ENCODE peak calls at places on chromosomes 13 and 19, in four cellular contexts. U, I, T and L are unnamed samples.

GRCh38 chr13:98445340-98446233 is 131.3 kb downstream of the STK24 start:
- DNase-seq in U (peak; percentile 41), I (peak; percentile 17), T (peak; percentile 82), L (no peak)

GRCh38 chr19:39413269-39413902 is 917 bp downstream of the PLEKHG2 start:
- DNase-seq in U (no peak), I (no peak), T (peak; percentile 65), L (no peak)

GRCh38 chr19:46049597-46049996 is 8.8 kb upstream of the IGFL4 start:
- DNase-seq in U (no peak), I (no peak), T (no peak), L (no peak)

GRCh38 chr19:17475541-17476115 is 5.3 kb downstream of the SLC27A1 start:
- DNase-seq in U (peak; percentile 69), I (no peak), T (no peak), L (no peak)

GRCh38 chr13:32001392-32001768 is 30.2 kb upstream of the FRY start:
- DNase-seq in U (peak; percentile 22), I (no peak), T (peak; percentile 15), L (no peak)

GRCh38 chr19:49738242-49738641 is 24.9 kb downstream of the TSKS start:
- DNase-seq in U (no peak), I (no peak), T (no peak), L (no peak)

GRCh38 chr13:20796791-20797513 is 23.2 kb upstream of the EEF1AKMT1 start:
- DNase-seq in U (no peak), I (no peak), T (no peak), L (no peak)

GRCh38 chr13:98468352-98468751 is 108.6 kb downstream of the STK24 start:
- DNase-seq in U (no peak), I (no peak), T (no peak), L (no peak)

GRCh38 chr13:48923376-48923775 is 52.3 kb upstream of the FNDC3A start:
- DNase-seq in U (no peak), I (no peak), T (no peak), L (no peak)

GRCh38 chr19:17323973-17324327 is 10.7 kb downstream of the ANO8 start:
- DNase-seq in U (no peak), I (no peak), T (peak; percentile 18), L (no peak)

GRCh38 chr19:6196361-6196760 is 60.9 kb downstream of the ACSBG2 start:
- DNase-seq in U (no peak), I (no peak), T (no peak), L (no peak)

GRCh38 chr19:37505958-37506386 is 767 bp upstream of the ZNF793 start:
- DNase-seq in U (no peak), I (no peak), T (no peak), L (peak; percentile 20)

GRCh38 chr19:44156475-44156874 is 8.4 kb upstream of the ZNF226 start:
- DNase-seq in U (no peak), I (no peak), T (no peak), L (no peak)
- H3K9me3 ChIP-seq in U (peaks cover 28% of the 10 kb centered on the region), I (peaks cover 24% of the 10 kb centered on the region), T (peaks cover 8% of the 10 kb centered on the region), L (peaks cover 40% of the 10 kb centered on the region)

GRCh38 chr19:56690668-56691067 is 19.1 kb upstream of the ZNF835 start:
- DNase-seq in U (no peak), I (no peak), T (no peak), L (no peak)
- TF ChIP-seq POLR2AphosphoS5 in U (no peak), I (no peak), T (no peak), L (no peak)

GRCh38 chr13:57629391-57629804 is 2.1 kb upstream of the PCDH17 start:
- DNase-seq in U (no peak), I (no peak), T (no peak), L (no peak)

GRCh38 chr13:57631607-57632275 is at the start of gene PCDH17:
- DNase-seq in U (no peak), I (no peak), T (no peak), L (no peak)

GRCh38 chr13:57630661-57631606 is 610 bp upstream of the PCDH17 start:
- DNase-seq in U (no peak), I (no peak), T (no peak), L (no peak)

GRCh38 chr13:57627663-57628062 is 3.9 kb upstream of the PCDH17 start:
- DNase-seq in U (no peak), I (no peak), T (peak; percentile 23), L (no peak)

GRCh38 chr13:57629821-57630235 is 1.7 kb upstream of the PCDH17 start:
- DNase-seq in U (no peak), I (no peak), T (peak; percentile 16), L (no peak)
- TF ChIP-seq REST in U (no peak), I (no peak), T (no peak), L (no peak)

DNA sequence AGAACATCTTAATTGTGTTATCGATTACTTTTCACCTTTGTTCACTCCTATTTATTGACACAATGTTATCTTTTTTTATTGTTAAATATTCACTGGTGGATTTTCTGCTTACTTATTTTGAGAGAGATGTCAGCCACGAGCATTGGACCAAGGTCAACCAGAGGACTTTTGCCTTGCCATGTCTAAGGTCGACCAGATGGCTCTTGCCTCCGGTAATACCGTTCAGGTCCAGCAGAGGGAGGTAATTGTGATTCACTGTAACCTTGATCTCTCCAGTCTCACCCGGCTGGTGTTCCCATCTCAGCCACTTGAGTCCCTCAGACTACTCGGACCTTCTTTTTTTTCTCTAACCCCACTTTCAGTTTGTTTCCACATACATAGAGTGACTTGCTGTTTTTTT is 1438.1 kb downstream of the UQCRFS1 start:
- DNase-seq in U (no peak), I (no peak), T (peak; percentile 72), L (no peak)
- H3K9me3 ChIP-seq in U (peaks cover 16% of the 10 kb centered on the region), I (peaks cover 3% of the 10 kb centered on the region), T (peaks cover 3% of the 10 kb centered on the region), L (peaks cover 48% of the 10 kb centered on the region)

GRCh38 chr19:8050274-8051096 is 2.1 kb upstream of the CCL25 start:
- DNase-seq in U (peak; percentile 92), I (peak; percentile 91), T (peak; percentile 97), L (peak; percentile 43)
- TF ChIP-seq POLR2AphosphoS5 in U (no peak), I (peak; percentile 72), T (peak; percentile 56), L (no peak)

DNA sequence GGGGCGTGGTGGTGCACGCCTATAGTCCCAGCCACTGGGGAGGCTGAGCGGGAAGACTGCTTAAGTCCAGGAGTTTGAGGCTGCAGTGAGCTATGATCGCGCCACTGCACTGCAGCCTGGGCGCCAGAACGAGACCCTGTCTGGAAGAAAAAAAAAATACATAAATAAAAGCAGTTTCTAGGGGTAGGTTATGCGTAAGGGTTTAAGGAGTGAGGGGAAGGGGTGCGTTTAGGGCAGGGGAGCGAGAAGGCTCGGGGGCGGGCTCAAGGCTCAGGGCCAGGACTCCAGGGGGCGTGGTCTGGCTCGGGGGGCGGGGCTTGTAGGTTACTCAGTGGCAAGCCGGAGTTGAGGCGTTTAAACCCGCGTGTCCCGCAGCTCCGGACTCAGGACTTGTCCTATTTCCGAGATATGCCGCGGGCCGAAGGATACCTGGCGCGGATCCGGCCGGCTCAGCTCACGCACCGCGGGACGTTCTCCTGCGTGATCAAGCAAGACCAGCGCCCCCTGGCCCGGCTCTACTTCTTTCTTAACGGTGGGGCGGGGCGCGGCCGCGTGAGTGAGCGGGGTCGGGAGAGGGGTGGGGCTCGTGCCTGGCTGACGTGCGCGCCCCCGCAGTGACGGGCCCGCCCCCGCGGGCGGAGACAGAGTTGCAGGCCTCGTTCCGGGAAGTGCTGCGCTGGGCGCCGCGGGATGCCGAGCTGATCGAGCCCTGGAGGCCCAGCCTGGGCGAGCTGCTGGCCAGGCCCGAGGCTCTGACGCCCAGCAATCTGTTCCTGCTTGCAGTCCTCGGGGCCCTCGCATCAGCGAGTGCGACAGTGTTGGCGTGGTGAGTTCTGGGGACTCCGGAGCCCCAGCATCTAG is 10.8 kb downstream of the SPACA6 start:
- DNase-seq in U (peak; percentile 80), I (peak; percentile 45), T (peak; percentile 97), L (peak; percentile 46)
- TF ChIP-seq REST in U (no peak), I (no peak), T (peak; percentile 55), L (no peak)